ENCODE peak calls at places on chromosome 18, in ten cellular contexts. O is sigmoid colon, N is stomach, C is K562, S is transverse colon, R is HepG2, H is GM12878, T is upper lobe of left lung, W is SK-N-SH, A is H1. V is an unnamed sample.

GRCh38 chr18:987325-988186 is 82.9 kb downstream of the ADCYAP1 start:
- DNase-seq in O (no peak), W (no peak), H (no peak), A (no peak), C (peak; percentile 88), T (no peak), N (no peak), S (no peak), R (no peak), V (no peak)

GRCh38 chr18:8745355-8746014 is 40.1 kb downstream of the MTCL1 start:
- DNase-seq in H (no peak), T (no peak), O (no peak), W (no peak), R (no peak), S (no peak), A (no peak), N (no peak), C (no peak), V (no peak)

GRCh38 chr18:37553633-37554398 is 11.8 kb downstream of the CELF4 start:
- DNase-seq in N (no peak), W (no peak), C (peak; percentile 20), S (no peak), R (no peak), A (peak; percentile 69), O (no peak), T (peak; percentile 46), H (no peak), V (no peak)

GRCh38 chr18:79797518-79798345 is at the start of gene KCNG2:
- DNase-seq in C (no peak), O (peak; percentile 44), W (peak; percentile 77), N (no peak), T (peak; percentile 88), S (no peak), R (no peak), H (no peak), A (peak; percentile 78), V (no peak)

GRCh38 chr18:79944126-79944731 is 7.2 kb downstream of the SLC66A2 start:
- DNase-seq in O (peak; percentile 67), A (no peak), H (no peak), T (peak; percentile 43), C (no peak), W (no peak), S (peak; percentile 38), N (peak; percentile 57), R (no peak), V (peak; percentile 54)

GRCh38 chr18:3150688-3151087 is 69.1 kb downstream of the MYOM1 start:
- DNase-seq in N (no peak), T (no peak), W (no peak), S (no peak), H (no peak), O (no peak), R (no peak), C (no peak), A (no peak), V (no peak)

GRCh38 chr18:35324926-35325655 is 19.1 kb downstream of the ZNF24 start:
- DNase-seq in O (no peak), W (no peak), N (no peak), R (no peak), T (no peak), H (no peak), A (no peak), C (no peak), S (no peak), V (no peak)

GRCh38 chr18:7520200-7520780 is 46.8 kb upstream of the PTPRM start:
- DNase-seq in H (no peak), A (no peak), W (no peak), S (no peak), O (no peak), R (no peak), C (no peak), N (no peak), T (no peak), V (no peak)

GRCh38 chr18:46379323-46379950 is 275.3 kb downstream of the HAUS1 start:
- DNase-seq in H (no peak), O (no peak), N (no peak), T (no peak), W (no peak), C (no peak), S (no peak), A (no peak), R (no peak), V (no peak)

GRCh38 chr18:78984941-78985784 is 5.5 kb downstream of the SALL3 start:
- DNase-seq in W (no peak), O (no peak), T (no peak), R (peak; percentile 33), A (no peak), N (no peak), H (no peak), C (peak; percentile 4), S (no peak), V (no peak)

GRCh38 chr18:56445422-56445821 is 193.0 kb downstream of the TXNL1 start:
- DNase-seq in S (no peak), C (no peak), N (no peak), H (no peak), W (no peak), O (no peak), A (no peak), R (no peak), T (peak; percentile 9), V (no peak)

GRCh38 chr18:36051760-36052159 is 15.6 kb downstream of the RPRD1A start:
- DNase-seq in H (no peak), N (no peak), C (no peak), R (no peak), S (no peak), W (no peak), O (no peak), T (no peak), A (no peak), V (no peak)

GRCh38 chr18:25360301-25360899 is 8.4 kb upstream of the ZNF521 start:
- DNase-seq in T (no peak), A (no peak), H (no peak), S (no peak), O (no peak), W (no peak), C (no peak), R (no peak), N (no peak), V (no peak)

GRCh38 chr18:62616331-62616805 is 93.5 kb downstream of the ZCCHC2 start:
- DNase-seq in H (no peak), S (no peak), W (no peak), R (peak; percentile 37), O (peak; percentile 77), A (no peak), N (no peak), T (peak; percentile 61), C (no peak), V (no peak)
- TF ChIP-seq EP300 in H (no peak), S (no peak), W (no peak), R (no peak), O (no peak), A (no peak), N (no peak), T (no peak), C (no peak), V (no peak)

GRCh38 chr18:50262977-50263376 is 3.3 kb downstream of the CFAP53 start:
- DNase-seq in C (no peak), N (no peak), H (no peak), O (no peak), A (no peak), R (no peak), S (no peak), T (no peak), W (no peak), V (no peak)

GRCh38 chr18:50268022-50268747 is 1.9 kb upstream of the CFAP53 start:
- DNase-seq in R (no peak), H (peak; percentile 62), S (peak; percentile 89), A (peak; percentile 94), W (peak; percentile 51), C (no peak), N (peak; percentile 78), T (peak; percentile 97), O (peak; percentile 85), V (no peak)

GRCh38 chr18:50266248-50266704 is at the start of gene CFAP53:
- DNase-seq in S (peak; percentile 94), W (peak; percentile 99), A (peak; percentile 91), T (peak; percentile 95), C (no peak), N (peak; percentile 89), O (peak; percentile 96), R (peak; percentile 81), H (peak; percentile 57), V (peak; percentile 93)
- TF ChIP-seq POLR2AphosphoS5 in S (peak; percentile 63), W (peak; percentile 81), A (no peak), T (no peak), C (no peak), N (no peak), O (peak; percentile 41), R (peak; percentile 19), H (no peak), V (no peak)

DNA sequence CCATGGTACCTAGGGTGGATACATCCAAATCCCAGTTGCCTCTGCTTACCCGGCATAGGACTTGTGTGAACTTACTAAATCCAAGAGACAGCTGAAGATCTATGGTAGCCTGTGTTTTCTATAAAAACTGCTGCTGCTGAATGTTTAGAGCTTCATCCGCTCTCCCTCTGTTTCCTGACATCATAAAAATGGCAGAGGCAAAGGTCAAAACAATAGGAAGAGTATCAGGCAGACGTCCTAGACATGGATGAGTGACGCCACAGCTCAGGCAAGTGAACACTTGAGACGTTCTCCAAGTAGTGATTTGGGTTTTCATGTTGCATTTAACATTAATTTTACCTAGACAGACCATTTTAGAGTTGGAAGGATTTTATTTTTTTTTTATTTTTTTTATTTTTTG is 258.2 kb downstream of the ALPK2 start:
- DNase-seq in C (no peak), A (no peak), W (no peak), N (no peak), H (no peak), S (no peak), R (no peak), T (no peak), O (no peak), V (no peak)
- TF ChIP-seq EP300 in C (no peak), A (no peak), W (no peak), N (no peak), H (no peak), S (no peak), R (no peak), T (no peak), O (no peak), V (no peak)

GRCh38 chr18:5457467-5457957 is 86.3 kb downstream of the EPB41L3 start:
- DNase-seq in T (no peak), S (no peak), W (no peak), O (no peak), A (no peak), R (no peak), N (no peak), C (no peak), H (no peak), V (no peak)

GRCh38 chr18:5461056-5461455 is 82.7 kb downstream of the EPB41L3 start:
- DNase-seq in N (no peak), O (no peak), R (no peak), W (no peak), T (no peak), A (no peak), H (no peak), S (no peak), C (no peak), V (no peak)

GRCh38 chr18:5452943-5453342 is 90.9 kb downstream of the EPB41L3 start:
- DNase-seq in T (no peak), H (no peak), O (no peak), S (no peak), C (no peak), A (no peak), R (no peak), W (no peak), N (no peak), V (no peak)

GRCh38 chr18:5455644-5456043 is 88.2 kb downstream of the EPB41L3 start:
- DNase-seq in A (no peak), R (no peak), H (no peak), W (no peak), T (no peak), N (no peak), C (no peak), S (no peak), O (no peak), V (no peak)

GRCh38 chr18:5456577-5457466 is 87.0 kb downstream of the EPB41L3 start:
- DNase-seq in R (peak; percentile 7), W (peak; percentile 24), O (peak; percentile 68), H (no peak), S (no peak), A (peak; percentile 56), N (no peak), T (peak; percentile 34), C (no peak), V (no peak)
- TF ChIP-seq POLR2AphosphoS5 in R (no peak), W (no peak), O (no peak), H (no peak), S (no peak), A (no peak), N (no peak), T (no peak), C (no peak), V (no peak)